ENCODE peak calls at places on chromosome 18, in eight cellular contexts. T is aorta, F is PC-9, I is IMR-90, A is breast epithelium, D is GM23248, H is stomach, U is spleen. P is an unnamed sample. For H3K36me3, the result is how much of the 10 kb centered on the place peaks cover.

GRCh38 chr18:33839452-33840225 is 261.6 kb downstream of the ASXL3 start:
- DNase-seq in T (no peak), F (no peak), I (peak), A (no peak), D (peak), H (no peak), U (no peak), P (peak)

GRCh38 chr18:61589053-61589723 is 256.0 kb downstream of the CDH20 start:
- DNase-seq in T (no peak), F (no peak), I (peak), A (no peak), D (no peak), H (no peak), U (no peak), P (no peak)

GRCh38 chr18:37604032-37604431 is 38.4 kb upstream of the CELF4 start:
- DNase-seq in T (no peak), F (no peak), I (no peak), A (no peak), D (no peak), H (no peak), U (no peak), P (no peak)

GRCh38 chr18:45386256-45386655 is 229.0 kb upstream of the SLC14A2 start:
- DNase-seq in T (no peak), F (no peak), I (peak), A (no peak), D (peak), H (no peak), U (no peak), P (no peak)

GRCh38 chr18:44909191-44909719 is 228.6 kb downstream of the SETBP1 start:
- DNase-seq in T (no peak), F (no peak), I (no peak), A (no peak), D (no peak), H (no peak), U (no peak), P (no peak)

GRCh38 chr18:8876887-8877286 is 171.5 kb downstream of the MTCL1 start:
- DNase-seq in T (no peak), F (peak), I (no peak), A (no peak), D (no peak), H (no peak), U (no peak), P (no peak)

GRCh38 chr18:53153281-53153680 is 813.3 kb downstream of the DCC start:
- DNase-seq in T (no peak), F (no peak), I (no peak), A (no peak), D (no peak), H (no peak), U (no peak), P (no peak)

GRCh38 chr18:6405237-6406074 is 9.3 kb downstream of the L3MBTL4 start:
- DNase-seq in T (no peak), F (no peak), I (no peak), A (peak), D (peak), H (no peak), U (no peak), P (no peak)

GRCh38 chr18:8474661-8475060 is 134.6 kb upstream of the RAB12 start:
- DNase-seq in T (no peak), F (no peak), I (no peak), A (no peak), D (no peak), H (no peak), U (no peak), P (no peak)

GRCh38 chr18:58211510-58211909 is 167.5 kb downstream of the NEDD4L start:
- DNase-seq in T (no peak), F (no peak), I (no peak), A (no peak), D (no peak), H (no peak), U (no peak), P (no peak)

GRCh38 chr18:7037470-7037869 is 80.1 kb downstream of the LAMA1 start:
- DNase-seq in T (no peak), F (no peak), I (no peak), A (no peak), D (peak), H (peak), U (no peak), P (no peak)

GRCh38 chr18:44668280-44668975 is 12.3 kb upstream of the SETBP1 start:
- DNase-seq in T (no peak), F (no peak), I (no peak), A (no peak), D (peak), H (no peak), U (no peak), P (no peak)

DNA sequence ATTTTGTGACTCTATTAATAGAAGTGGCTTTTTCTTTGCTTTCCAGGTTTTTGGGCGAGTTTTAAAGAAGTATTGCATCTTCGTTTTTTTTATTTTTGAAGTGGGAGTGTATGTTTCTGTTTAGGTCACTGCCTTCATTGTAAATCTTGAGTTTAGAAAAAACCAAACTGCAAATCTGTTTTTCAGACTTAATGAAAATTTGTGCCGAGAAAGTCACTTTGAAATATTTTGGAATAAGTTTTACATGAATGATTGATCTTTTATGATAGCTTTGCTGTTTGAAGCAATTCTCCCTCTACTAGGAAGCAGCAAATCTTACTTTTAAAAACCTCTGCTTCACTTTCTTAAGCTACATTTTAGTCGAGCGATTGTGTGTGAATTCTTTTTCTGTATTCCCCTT is 2.2 kb downstream of the SMAD4 start:
- DNase-seq in T (no peak), F (no peak), I (no peak), A (no peak), D (peak), H (no peak), U (no peak), P (no peak)
- H3K4me3 ChIP-seq in T (peak), F (peak), I (no peak), A (peak), D (peak), H (peak), U (peak), P (no peak)

DNA sequence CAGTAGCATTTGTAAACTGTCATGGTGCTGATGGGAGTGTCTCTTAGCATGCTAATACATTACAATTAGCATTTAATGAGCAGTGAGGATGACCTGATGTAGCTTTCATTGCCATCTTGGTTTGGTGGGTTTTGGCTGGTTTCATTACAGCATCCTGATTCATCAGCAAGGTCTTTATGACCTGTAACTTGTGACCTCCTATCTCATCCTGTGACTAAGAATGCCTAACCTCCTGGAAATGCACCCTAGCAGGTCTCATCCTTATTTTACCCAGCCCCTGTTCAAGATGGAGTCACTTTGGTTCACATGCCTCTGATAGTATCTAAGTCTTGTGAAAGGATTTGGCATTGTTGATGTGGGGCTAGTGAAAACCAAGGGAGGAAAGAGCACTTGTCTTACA is 159.0 kb downstream of the TMX3 start:
- DNase-seq in T (no peak), F (no peak), I (peak), A (no peak), D (no peak), H (no peak), U (no peak), P (no peak)
- H3K36me3 ChIP-seq in T (under half), F (under half), I (under half), A (under half), D (under half), H (under half), U (under half), P (under half)

GRCh38 chr18:3995476-3996102 is 459.5 kb downstream of the DLGAP1 start:
- DNase-seq in T (peak), F (no peak), I (peak), A (peak), D (peak), H (peak), U (no peak), P (peak)

GRCh38 chr18:4004176-4004829 is 450.8 kb downstream of the DLGAP1 start:
- DNase-seq in T (no peak), F (no peak), I (peak), A (no peak), D (peak), H (no peak), U (no peak), P (no peak)

GRCh38 chr18:3994061-3994687 is 460.9 kb downstream of the DLGAP1 start:
- DNase-seq in T (no peak), F (no peak), I (no peak), A (no peak), D (no peak), H (no peak), U (no peak), P (no peak)

DNA sequence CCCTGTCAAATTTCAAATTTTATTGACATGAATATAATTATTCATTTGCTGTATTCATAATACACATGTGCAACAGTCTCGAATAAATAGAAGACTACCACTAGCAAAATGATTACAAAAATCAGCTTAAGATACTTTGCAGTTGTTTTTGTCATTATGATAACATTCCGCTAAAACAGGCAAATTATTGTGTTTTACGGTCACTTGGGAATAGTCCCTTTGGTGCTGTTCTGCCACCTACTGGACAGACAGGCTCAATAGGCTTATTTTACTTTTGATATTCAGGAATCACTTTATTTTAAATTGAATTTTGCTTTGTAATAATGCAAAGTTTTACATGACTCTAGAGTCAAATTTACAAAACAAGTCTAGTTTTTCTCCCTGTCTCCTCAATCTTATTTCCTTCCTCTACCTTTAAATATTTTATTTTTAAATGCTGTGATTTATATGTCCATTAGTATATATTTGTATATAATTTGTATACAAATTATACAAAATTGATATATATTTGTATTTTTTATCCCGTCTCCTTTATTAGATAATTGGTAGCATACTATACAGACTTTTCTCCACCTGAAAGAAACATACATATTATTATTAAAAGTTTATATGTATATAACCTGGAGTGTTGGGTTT is 456.3 kb downstream of the DLGAP1 start:
- DNase-seq in T (no peak), F (no peak), I (peak), A (no peak), D (peak), H (no peak), U (no peak), P (no peak)
- H3K27ac ChIP-seq in T (no peak), F (no peak), I (no peak), A (no peak), D (no peak), H (no peak), U (no peak), P (no peak)

DNA sequence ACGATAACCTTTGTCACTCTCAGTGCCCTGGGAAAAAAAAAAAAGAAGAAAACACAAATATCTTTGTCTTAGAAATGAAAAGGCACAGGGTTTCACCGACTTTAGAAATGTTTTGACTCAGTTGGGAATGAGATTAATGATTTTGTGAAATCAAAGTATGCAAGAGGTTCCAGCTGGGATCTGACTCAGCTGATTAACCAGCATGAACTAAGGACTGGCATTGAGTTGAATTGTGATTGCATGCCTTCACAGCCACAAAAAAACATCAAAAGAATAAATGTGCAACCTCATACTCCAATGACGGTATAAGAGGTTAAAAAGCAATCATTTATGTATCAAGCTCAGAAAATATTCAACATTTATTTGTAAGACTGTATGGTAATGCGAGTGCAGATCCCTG is 566.6 kb upstream of the DSEL start:
- DNase-seq in T (no peak), F (no peak), I (peak), A (no peak), D (peak), H (no peak), U (no peak), P (no peak)
- H3K4me3 ChIP-seq in T (no peak), F (no peak), I (no peak), A (no peak), D (no peak), H (no peak), U (no peak), P (no peak)

GRCh38 chr18:46622451-46622850 is 34.6 kb downstream of the LOXHD1 start:
- DNase-seq in T (no peak), F (no peak), I (no peak), A (no peak), D (no peak), H (no peak), U (no peak), P (no peak)

GRCh38 chr18:46623541-46623940 is 33.5 kb downstream of the LOXHD1 start:
- DNase-seq in T (peak), F (no peak), I (no peak), A (no peak), D (peak), H (no peak), U (peak), P (no peak)

GRCh38 chr18:46625069-46625468 is 32.0 kb downstream of the LOXHD1 start:
- DNase-seq in T (no peak), F (no peak), I (no peak), A (no peak), D (no peak), H (no peak), U (no peak), P (no peak)

GRCh38 chr18:46622999-46623398 is 34.0 kb downstream of the LOXHD1 start:
- DNase-seq in T (no peak), F (no peak), I (peak), A (no peak), D (peak), H (no peak), U (no peak), P (no peak)

GRCh38 chr18:46624127-46624526 is 32.9 kb downstream of the LOXHD1 start:
- DNase-seq in T (no peak), F (no peak), I (no peak), A (no peak), D (peak), H (no peak), U (no peak), P (no peak)
- H3K36me3 ChIP-seq in T (under half), F (under half), I (under half), A (under half), D (under half), H (under half), U (under half), P (under half)

GRCh38 chr18:54946149-54946581 is 13.1 kb downstream of the CCDC68 start:
- DNase-seq in T (no peak), F (peak), I (peak), A (no peak), D (peak), H (peak), U (no peak), P (peak)
- H3K27ac ChIP-seq in T (no peak), F (peak), I (peak), A (peak), D (no peak), H (peak), U (peak), P (peak)

GRCh38 chr18:23380001-23380550 is 73.0 kb upstream of the RIOK3 start:
- DNase-seq in T (no peak), F (peak), I (peak), A (no peak), D (no peak), H (no peak), U (no peak), P (no peak)

GRCh38 chr18:23373564-23373963 is 79.5 kb upstream of the RIOK3 start:
- DNase-seq in T (no peak), F (no peak), I (no peak), A (no peak), D (no peak), H (no peak), U (no peak), P (no peak)

GRCh38 chr18:23377669-23378469 is 75.2 kb upstream of the RIOK3 start:
- DNase-seq in T (no peak), F (peak), I (peak), A (no peak), D (peak), H (no peak), U (no peak), P (no peak)

GRCh38 chr18:23380817-23381216 is 72.3 kb upstream of the RIOK3 start:
- DNase-seq in T (no peak), F (no peak), I (peak), A (no peak), D (no peak), H (no peak), U (no peak), P (no peak)

DNA sequence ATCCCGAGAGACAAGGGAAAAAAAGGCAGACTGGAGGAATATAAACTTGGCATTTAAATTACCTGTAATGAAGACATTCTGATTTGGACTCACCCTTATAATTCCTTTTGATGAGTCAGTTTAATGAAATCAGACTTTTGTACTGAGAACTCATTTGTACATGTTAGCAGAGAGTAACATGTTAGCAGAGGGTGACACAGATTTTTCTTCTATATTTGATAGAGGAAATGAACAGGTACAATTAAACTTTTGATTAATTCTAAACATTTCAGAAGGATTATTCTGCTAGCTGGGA is 74.7 kb upstream of the RIOK3 start:
- DNase-seq in T (no peak), F (peak), I (peak), A (no peak), D (peak), H (no peak), U (no peak), P (no peak)
- H3K4me3 ChIP-seq in T (no peak), F (no peak), I (no peak), A (no peak), D (peak), H (no peak), U (no peak), P (no peak)

GRCh38 chr18:79733996-79734770 is 54.6 kb downstream of the CTDP1 start:
- DNase-seq in T (peak), F (no peak), I (no peak), A (no peak), D (no peak), H (no peak), U (peak), P (no peak)

GRCh38 chr18:79730804-79731203 is 51.2 kb downstream of the CTDP1 start:
- DNase-seq in T (no peak), F (no peak), I (no peak), A (no peak), D (no peak), H (no peak), U (no peak), P (no peak)

GRCh38 chr18:79735071-79735980 is 55.7 kb downstream of the CTDP1 start:
- DNase-seq in T (peak), F (no peak), I (no peak), A (no peak), D (no peak), H (no peak), U (peak), P (no peak)

GRCh38 chr18:79733135-79733609 is 53.6 kb downstream of the CTDP1 start:
- DNase-seq in T (no peak), F (no peak), I (no peak), A (no peak), D (no peak), H (no peak), U (no peak), P (no peak)

GRCh38 chr18:79732721-79733025 is 53.1 kb downstream of the CTDP1 start:
- DNase-seq in T (no peak), F (no peak), I (no peak), A (no peak), D (no peak), H (no peak), U (no peak), P (no peak)
- H3K36me3 ChIP-seq in T (under half), F (under half), I (half or more), A (under half), D (under half), H (half or more), U (half or more), P (under half)

GRCh38 chr18:75211002-75211621 is 515 bp downstream of the TSHZ1 start:
- DNase-seq in T (no peak), F (no peak), I (peak), A (no peak), D (peak), H (no peak), U (peak), P (no peak)
- H3K27ac ChIP-seq in T (peak), F (peak), I (peak), A (peak), D (peak), H (peak), U (peak), P (peak)

DNA sequence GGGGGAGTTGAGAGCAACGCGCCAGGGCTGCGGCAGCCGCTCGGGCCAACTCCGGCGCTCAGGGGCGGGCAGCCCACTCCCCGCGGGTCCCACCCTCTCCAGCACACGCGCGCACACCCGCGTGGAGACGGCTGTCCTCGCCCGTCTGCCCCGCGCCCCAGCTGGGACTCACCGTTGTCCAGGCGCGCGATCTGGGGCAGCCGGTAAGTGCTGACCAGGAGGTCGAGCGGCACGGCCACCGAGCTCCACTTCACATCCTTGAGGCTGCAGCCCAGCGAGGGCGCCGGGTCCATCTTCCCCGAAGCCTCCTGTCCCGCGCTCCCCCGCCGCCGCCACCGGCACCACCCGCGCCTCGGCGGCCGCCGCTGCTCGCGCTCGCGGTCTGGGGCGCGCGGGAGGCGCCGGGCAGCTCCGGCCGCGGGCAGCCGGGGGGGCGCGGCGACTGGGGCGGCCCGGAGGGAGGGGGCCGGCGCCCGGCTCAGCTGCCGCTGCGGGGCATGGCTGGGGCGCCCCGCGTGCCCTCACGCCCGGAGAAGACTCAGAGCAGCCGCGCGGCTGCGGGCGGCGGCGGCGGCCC is 458 bp downstream of the GAREM1 start:
- DNase-seq in T (peak), F (no peak), I (peak), A (peak), D (peak), H (peak), U (peak), P (peak)
- H3K4me3 ChIP-seq in T (peak), F (peak), I (peak), A (peak), D (peak), H (peak), U (peak), P (peak)

P was measured in right lobe of liver.